ENCODE peak calls at places on chromosome 12, in four cellular contexts. One of them, this sample, is unnamed.

GRCh38 chr12:58425481-58426392 is 484.4 kb downstream of the ATP23 start:
- DNase-seq in activated gamma-delta T cell treated with Interleukin-2 at 50 U/mL for 16 hours: no peak
- DNase-seq in cardiac septum: no peak
- DNase-seq in astrocyte of the hippocampus: peak; percentile 93
- DNase-seq in this sample: no peak

GRCh38 chr12:46946137-46946536 is 120.3 kb upstream of the SLC38A4 start:
- DNase-seq in astrocyte of the hippocampus: no peak
- DNase-seq in activated gamma-delta T cell treated with Interleukin-2 at 50 U/mL for 16 hours: no peak
- DNase-seq in cardiac septum: no peak
- DNase-seq in this sample: no peak

GRCh38 chr12:70920251-70920851 is at the start of gene PTPRR:
- DNase-seq in cardiac septum: no peak
- DNase-seq in astrocyte of the hippocampus: peak; percentile 2
- DNase-seq in activated gamma-delta T cell treated with Interleukin-2 at 50 U/mL for 16 hours: no peak
- DNase-seq in this sample: no peak

GRCh38 chr12:10717410-10717809 is 5.7 kb downstream of the YBX3 start:
- DNase-seq in activated gamma-delta T cell treated with Interleukin-2 at 50 U/mL for 16 hours: no peak
- DNase-seq in cardiac septum: no peak
- DNase-seq in astrocyte of the hippocampus: peak; percentile 33
- DNase-seq in this sample: no peak

GRCh38 chr12:6847676-6848075 is 3.4 kb downstream of the CDCA3 start:
- DNase-seq in cardiac septum: no peak
- DNase-seq in activated gamma-delta T cell treated with Interleukin-2 at 50 U/mL for 16 hours: no peak
- DNase-seq in astrocyte of the hippocampus: no peak
- DNase-seq in this sample: no peak

GRCh38 chr12:51192284-51192671 is 19.3 kb upstream of the TFCP2 start:
- DNase-seq in activated gamma-delta T cell treated with Interleukin-2 at 50 U/mL for 16 hours: no peak
- DNase-seq in astrocyte of the hippocampus: no peak
- DNase-seq in cardiac septum: no peak
- DNase-seq in this sample: no peak

GRCh38 chr12:50699149-50699548 is 64.8 kb upstream of the ATF1 start:
- DNase-seq in activated gamma-delta T cell treated with Interleukin-2 at 50 U/mL for 16 hours: no peak
- DNase-seq in astrocyte of the hippocampus: no peak
- DNase-seq in cardiac septum: no peak
- DNase-seq in this sample: no peak

GRCh38 chr12:85356596-85357385 is 76.8 kb downstream of the ALX1 start:
- DNase-seq in cardiac septum: no peak
- DNase-seq in activated gamma-delta T cell treated with Interleukin-2 at 50 U/mL for 16 hours: no peak
- DNase-seq in astrocyte of the hippocampus: no peak
- DNase-seq in this sample: peak; percentile 47

GRCh38 chr12:70549340-70550179 is 87.7 kb downstream of the PTPRB start:
- DNase-seq in cardiac septum: no peak
- DNase-seq in activated gamma-delta T cell treated with Interleukin-2 at 50 U/mL for 16 hours: no peak
- DNase-seq in astrocyte of the hippocampus: no peak
- DNase-seq in this sample: peak; percentile 93

GRCh38 chr12:105330938-105331804 is 680 bp downstream of the C12orf75 start:
- DNase-seq in activated gamma-delta T cell treated with Interleukin-2 at 50 U/mL for 16 hours: peak; percentile 29
- DNase-seq in cardiac septum: no peak
- DNase-seq in astrocyte of the hippocampus: peak; percentile 65
- DNase-seq in this sample: peak; percentile 35

GRCh38 chr12:127539499-127539898 is 727.5 kb upstream of the TMEM132C start:
- DNase-seq in astrocyte of the hippocampus: no peak
- DNase-seq in activated gamma-delta T cell treated with Interleukin-2 at 50 U/mL for 16 hours: no peak
- DNase-seq in cardiac septum: no peak
- DNase-seq in this sample: no peak

This sample was measured in dermis microvascular lymphatic vessel endothelial cell.